ENCODE peak calls at places on chromosomes 2 and 18, in five cellular contexts. One of them, this sample, is unnamed.
A peak's percentile ranks its signal among the peaks of the same experiment; 100 is the strongest.

GRCh38 chr2:81304154-81304830 is 999.7 kb upstream of the LRRTM1 start:
- DNase-seq in Jurkat, Clone E6-1: no peak
- DNase-seq in ascending aorta: no peak
- DNase-seq in A549: no peak
- DNase-seq in left ventricle myocardium inferior: no peak
- DNase-seq in this sample: no peak

GRCh38 chr2:112794841-112795240 is 10.5 kb upstream of the IL1A start:
- DNase-seq in Jurkat, Clone E6-1: no peak
- DNase-seq in ascending aorta: no peak
- DNase-seq in A549: no peak
- DNase-seq in left ventricle myocardium inferior: no peak
- DNase-seq in this sample: no peak

GRCh38 chr18:44133483-44133882 is 547.2 kb upstream of the SETBP1 start:
- DNase-seq in Jurkat, Clone E6-1: no peak
- DNase-seq in ascending aorta: no peak
- DNase-seq in A549: no peak
- DNase-seq in left ventricle myocardium inferior: no peak
- DNase-seq in this sample: no peak

GRCh38 chr2:190769258-190769657 is 111.4 kb upstream of the GLS start:
- DNase-seq in Jurkat, Clone E6-1: no peak
- DNase-seq in ascending aorta: no peak
- DNase-seq in A549: no peak
- DNase-seq in left ventricle myocardium inferior: no peak
- DNase-seq in this sample: no peak

GRCh38 chr18:13452448-13452811 is 233.9 kb downstream of the LDLRAD4 start:
- DNase-seq in Jurkat, Clone E6-1: no peak
- DNase-seq in ascending aorta: peak; percentile 62
- DNase-seq in A549: peak; percentile 31
- DNase-seq in left ventricle myocardium inferior: no peak
- DNase-seq in this sample: peak; percentile 28

GRCh38 chr2:241945803-241946202 is 76.3 kb downstream of the RTP5 start:
- DNase-seq in Jurkat, Clone E6-1: no peak
- DNase-seq in ascending aorta: no peak
- DNase-seq in A549: no peak
- DNase-seq in left ventricle myocardium inferior: no peak
- DNase-seq in this sample: no peak

GRCh38 chr2:30975156-30975555 is 163.1 kb downstream of the GALNT14 start:
- DNase-seq in Jurkat, Clone E6-1: no peak
- DNase-seq in ascending aorta: no peak
- DNase-seq in A549: no peak
- DNase-seq in left ventricle myocardium inferior: no peak
- DNase-seq in this sample: no peak

GRCh38 chr2:25992556-25992955 is 10.3 kb upstream of the KIF3C start:
- DNase-seq in Jurkat, Clone E6-1: no peak
- DNase-seq in ascending aorta: no peak
- DNase-seq in A549: no peak
- DNase-seq in left ventricle myocardium inferior: no peak
- DNase-seq in this sample: no peak

GRCh38 chr2:46002507-46002883 is 294.7 kb upstream of the EPAS1 start:
- DNase-seq in Jurkat, Clone E6-1: no peak
- DNase-seq in ascending aorta: no peak
- DNase-seq in A549: peak; percentile 37
- DNase-seq in left ventricle myocardium inferior: no peak
- DNase-seq in this sample: no peak

GRCh38 chr2:195929531-195929930 is 139.1 kb downstream of the DNAH7 start:
- DNase-seq in Jurkat, Clone E6-1: no peak
- DNase-seq in ascending aorta: no peak
- DNase-seq in A549: no peak
- DNase-seq in left ventricle myocardium inferior: no peak
- DNase-seq in this sample: no peak

GRCh38 chr2:118854507-118855300 is 7.3 kb upstream of the EN1 start:
- DNase-seq in Jurkat, Clone E6-1: no peak
- DNase-seq in ascending aorta: no peak
- DNase-seq in A549: no peak
- DNase-seq in left ventricle myocardium inferior: no peak
- DNase-seq in this sample: no peak

GRCh38 chr2:241673797-241674725 is 12.6 kb downstream of the DTYMK start:
- DNase-seq in Jurkat, Clone E6-1: no peak
- DNase-seq in ascending aorta: no peak
- DNase-seq in A549: peak; percentile 31
- DNase-seq in left ventricle myocardium inferior: no peak
- DNase-seq in this sample: no peak

GRCh38 chr2:149679286-149679685 is 91.7 kb upstream of the MMADHC start:
- DNase-seq in Jurkat, Clone E6-1: no peak
- DNase-seq in ascending aorta: no peak
- DNase-seq in A549: peak; percentile 22
- DNase-seq in left ventricle myocardium inferior: no peak
- DNase-seq in this sample: peak; percentile 44

GRCh38 chr2:4246364-4247131 is 543.2 kb downstream of the DCDC2C start:
- DNase-seq in Jurkat, Clone E6-1: no peak
- DNase-seq in ascending aorta: no peak
- DNase-seq in A549: no peak
- DNase-seq in left ventricle myocardium inferior: no peak
- DNase-seq in this sample: no peak

GRCh38 chr18:36518839-36519238 is 221.3 kb downstream of the FHOD3 start:
- DNase-seq in Jurkat, Clone E6-1: no peak
- DNase-seq in ascending aorta: no peak
- DNase-seq in A549: no peak
- DNase-seq in left ventricle myocardium inferior: no peak
- DNase-seq in this sample: no peak

GRCh38 chr2:177572236-177572671 is 179.7 kb downstream of the AGPS start:
- DNase-seq in Jurkat, Clone E6-1: no peak
- DNase-seq in ascending aorta: no peak
- DNase-seq in A549: no peak
- DNase-seq in left ventricle myocardium inferior: no peak
- DNase-seq in this sample: peak; percentile 35

GRCh38 chr2:83461135-83461534 is 997.9 kb downstream of the SUCLG1 start:
- DNase-seq in Jurkat, Clone E6-1: no peak
- DNase-seq in ascending aorta: no peak
- DNase-seq in A549: no peak
- DNase-seq in left ventricle myocardium inferior: no peak
- DNase-seq in this sample: no peak

GRCh38 chr2:188142636-188143035 is 149.0 kb upstream of the GULP1 start:
- DNase-seq in Jurkat, Clone E6-1: no peak
- DNase-seq in ascending aorta: no peak
- DNase-seq in A549: peak; percentile 41
- DNase-seq in left ventricle myocardium inferior: no peak
- DNase-seq in this sample: peak; percentile 56

GRCh38 chr2:72718906-72719305 is 106.9 kb downstream of the EXOC6B start:
- DNase-seq in Jurkat, Clone E6-1: no peak
- DNase-seq in ascending aorta: no peak
- DNase-seq in A549: no peak
- DNase-seq in left ventricle myocardium inferior: no peak
- DNase-seq in this sample: no peak

GRCh38 chr2:26921323-26921722 is 49.1 kb upstream of the MAPRE3 start:
- DNase-seq in Jurkat, Clone E6-1: no peak
- DNase-seq in ascending aorta: no peak
- DNase-seq in A549: no peak
- DNase-seq in left ventricle myocardium inferior: no peak
- DNase-seq in this sample: no peak

GRCh38 chr2:210553371-210553770 is 3.0 kb upstream of the CPS1 start:
- DNase-seq in Jurkat, Clone E6-1: no peak
- DNase-seq in ascending aorta: no peak
- DNase-seq in A549: peak; percentile 15
- DNase-seq in left ventricle myocardium inferior: no peak
- DNase-seq in this sample: no peak

GRCh38 chr2:149224458-149224857 is 105.9 kb upstream of the LYPD6 start:
- DNase-seq in Jurkat, Clone E6-1: no peak
- DNase-seq in ascending aorta: no peak
- DNase-seq in A549: no peak
- DNase-seq in left ventricle myocardium inferior: no peak
- DNase-seq in this sample: no peak

GRCh38 chr2:20359131-20359530 is 8.5 kb upstream of the PUM2 start:
- DNase-seq in Jurkat, Clone E6-1: no peak
- DNase-seq in ascending aorta: no peak
- DNase-seq in A549: no peak
- DNase-seq in left ventricle myocardium inferior: no peak
- DNase-seq in this sample: no peak

GRCh38 chr2:138722316-138722715 is 57.9 kb downstream of the NXPH2 start:
- DNase-seq in Jurkat, Clone E6-1: no peak
- DNase-seq in ascending aorta: no peak
- DNase-seq in A549: no peak
- DNase-seq in left ventricle myocardium inferior: no peak
- DNase-seq in this sample: peak; percentile 30

GRCh38 chr2:188089896-188090295 is 201.8 kb upstream of the GULP1 start:
- DNase-seq in Jurkat, Clone E6-1: no peak
- DNase-seq in ascending aorta: no peak
- DNase-seq in A549: no peak
- DNase-seq in left ventricle myocardium inferior: no peak
- DNase-seq in this sample: peak; percentile 54

GRCh38 chr2:63667132-63667531 is 78.4 kb downstream of the MDH1 start:
- DNase-seq in Jurkat, Clone E6-1: no peak
- DNase-seq in ascending aorta: no peak
- DNase-seq in A549: no peak
- DNase-seq in left ventricle myocardium inferior: no peak
- DNase-seq in this sample: no peak

GRCh38 chr2:37976411-37976810 is 51.3 kb downstream of the RMDN2 start:
- DNase-seq in Jurkat, Clone E6-1: no peak
- DNase-seq in ascending aorta: no peak
- DNase-seq in A549: no peak
- DNase-seq in left ventricle myocardium inferior: no peak
- DNase-seq in this sample: no peak

GRCh38 chr2:119544075-119545031 is at the start of gene CFAP221:
- DNase-seq in Jurkat, Clone E6-1: no peak
- DNase-seq in ascending aorta: no peak
- DNase-seq in A549: peak; percentile 79
- DNase-seq in left ventricle myocardium inferior: peak; percentile 73
- DNase-seq in this sample: peak; percentile 52

GRCh38 chr18:45997689-45998088 is 30.6 kb upstream of the EPG5 start:
- DNase-seq in Jurkat, Clone E6-1: peak; percentile 18
- DNase-seq in ascending aorta: no peak
- DNase-seq in A549: no peak
- DNase-seq in left ventricle myocardium inferior: no peak
- DNase-seq in this sample: no peak

GRCh38 chr2:22626621-22627020 is 758.4 kb upstream of the KLHL29 start:
- DNase-seq in Jurkat, Clone E6-1: no peak
- DNase-seq in ascending aorta: no peak
- DNase-seq in A549: peak; percentile 15
- DNase-seq in left ventricle myocardium inferior: no peak
- DNase-seq in this sample: no peak

GRCh38 chr2:146661494-146662096 is 1183.2 kb upstream of the ACVR2A start:
- DNase-seq in Jurkat, Clone E6-1: peak; percentile 11
- DNase-seq in ascending aorta: no peak
- DNase-seq in A549: peak; percentile 56
- DNase-seq in left ventricle myocardium inferior: no peak
- DNase-seq in this sample: peak; percentile 61

GRCh38 chr2:9115219-9115618 is 91.4 kb upstream of the ASAP2 start:
- DNase-seq in Jurkat, Clone E6-1: no peak
- DNase-seq in ascending aorta: no peak
- DNase-seq in A549: no peak
- DNase-seq in left ventricle myocardium inferior: no peak
- DNase-seq in this sample: no peak

GRCh38 chr2:168801961-168802824 is at the start of gene NOSTRIN:
- DNase-seq in Jurkat, Clone E6-1: no peak
- DNase-seq in ascending aorta: no peak
- DNase-seq in A549: peak; percentile 92
- DNase-seq in left ventricle myocardium inferior: peak; percentile 28
- DNase-seq in this sample: peak; percentile 65
- H3K4me3 ChIP-seq in Jurkat, Clone E6-1: no peak within 1 kb of the TSS
- H3K4me3 ChIP-seq in ascending aorta: peak within 1 kb of the TSS; percentile 4
- H3K4me3 ChIP-seq in A549: peak within 1 kb of the TSS; percentile 30
- H3K4me3 ChIP-seq in left ventricle myocardium inferior: peak within 1 kb of the TSS; percentile 63
- H3K4me3 ChIP-seq in this sample: no peak within 1 kb of the TSS

DNA sequence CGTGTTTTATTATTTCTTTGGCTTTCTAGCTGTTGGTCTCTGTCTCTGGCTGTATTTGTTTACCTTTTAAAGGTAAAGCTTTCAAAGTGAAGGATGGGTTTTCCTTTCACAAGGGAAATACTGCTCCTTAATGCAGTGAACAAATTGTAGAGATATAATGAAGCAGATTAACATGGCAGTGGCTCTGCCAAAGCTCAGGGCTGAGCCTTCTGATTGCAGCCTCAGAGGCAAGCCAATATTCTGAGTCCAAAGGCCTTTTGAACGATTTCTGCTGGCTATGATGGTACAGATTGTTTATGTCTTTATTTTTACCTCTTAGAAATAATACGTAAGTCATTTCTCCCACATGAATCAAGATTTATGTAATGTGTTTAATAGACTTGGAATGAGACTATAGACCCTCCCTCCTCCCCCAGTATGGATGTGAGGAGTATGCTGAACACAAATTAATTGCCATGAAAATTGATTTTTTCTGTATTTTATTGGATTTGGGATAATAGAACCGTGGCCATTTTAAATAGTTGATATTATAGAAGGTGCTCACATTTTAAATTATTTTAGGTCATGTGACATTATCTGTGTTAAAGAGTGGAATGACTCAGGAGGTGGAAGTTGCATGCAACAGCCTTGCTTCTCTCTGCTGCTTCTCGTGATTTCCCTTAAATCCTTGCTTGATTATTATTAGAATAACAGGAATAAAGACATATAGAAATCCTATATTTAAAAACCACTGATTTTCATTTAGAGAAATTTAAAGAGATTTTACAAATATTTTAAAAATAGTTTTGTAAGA is 808 bp downstream of the SCN2A start:
- DNase-seq in Jurkat, Clone E6-1: no peak
- DNase-seq in ascending aorta: no peak
- DNase-seq in A549: no peak
- DNase-seq in left ventricle myocardium inferior: no peak
- DNase-seq in this sample: no peak
- H3K4me3 ChIP-seq in Jurkat, Clone E6-1: no peak overlapping the region
- H3K4me3 ChIP-seq in ascending aorta: no peak overlapping the region
- H3K4me3 ChIP-seq in A549: no peak overlapping the region
- H3K4me3 ChIP-seq in left ventricle myocardium inferior: no peak overlapping the region
- H3K4me3 ChIP-seq in this sample: no peak overlapping the region

DNA sequence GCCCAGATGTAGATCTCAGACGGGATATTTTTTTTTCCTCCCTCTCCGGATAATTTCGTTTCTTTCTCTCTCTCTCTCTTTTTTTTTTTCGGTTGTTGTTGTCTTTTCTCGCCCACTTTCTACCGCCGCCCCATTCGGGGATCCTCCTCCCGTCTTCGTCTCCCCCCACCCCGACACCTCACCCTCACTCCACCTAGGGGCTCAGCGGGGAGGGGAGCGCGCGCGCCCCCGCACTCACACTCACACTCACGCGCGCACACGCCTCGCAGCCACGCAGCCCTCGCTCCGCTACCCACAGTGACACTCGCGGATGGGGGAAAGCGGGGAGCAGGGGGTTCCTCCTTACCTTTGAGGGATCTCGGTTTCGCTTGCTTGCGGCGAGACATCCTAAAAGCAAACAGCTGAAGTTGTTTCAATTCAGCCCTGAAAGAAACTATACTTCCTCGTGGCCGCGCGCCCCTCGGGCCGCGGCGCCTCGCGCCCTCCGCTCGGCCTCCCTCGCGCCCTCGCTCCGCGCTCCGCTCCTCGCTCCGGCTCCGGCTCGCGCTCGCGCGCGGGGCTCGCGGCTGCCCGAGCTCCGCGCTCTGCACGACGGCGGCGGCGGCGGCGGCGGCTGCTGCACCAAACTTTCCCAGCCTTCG is 1.3 kb downstream of the ZNF521 start:
- DNase-seq in Jurkat, Clone E6-1: peak; percentile 30
- DNase-seq in ascending aorta: no peak
- DNase-seq in A549: no peak
- DNase-seq in left ventricle myocardium inferior: peak; percentile 64
- DNase-seq in this sample: peak; percentile 52
- H3K4me3 ChIP-seq in Jurkat, Clone E6-1: peak overlapping the region; percentile 63
- H3K4me3 ChIP-seq in ascending aorta: peak overlapping the region; percentile 72
- H3K4me3 ChIP-seq in A549: peak overlapping the region; percentile 35
- H3K4me3 ChIP-seq in left ventricle myocardium inferior: peak overlapping the region; percentile 81
- H3K4me3 ChIP-seq in this sample: peak overlapping the region; percentile 79

GRCh38 chr2:100064165-100064564 is 78.2 kb downstream of the AFF3 start:
- DNase-seq in Jurkat, Clone E6-1: no peak
- DNase-seq in ascending aorta: no peak
- DNase-seq in A549: no peak
- DNase-seq in left ventricle myocardium inferior: no peak
- DNase-seq in this sample: no peak
- H3K4me3 ChIP-seq in Jurkat, Clone E6-1: no peak overlapping the region
- H3K4me3 ChIP-seq in ascending aorta: no peak overlapping the region
- H3K4me3 ChIP-seq in A549: no peak overlapping the region
- H3K4me3 ChIP-seq in left ventricle myocardium inferior: no peak overlapping the region
- H3K4me3 ChIP-seq in this sample: no peak overlapping the region